ENCODE peak calls at places on chromosomes 7 and 10, in ten cellular contexts. One of them, this sample, is unnamed. For H3K4me1 and H3K27me3, the result is how much of the 10 kb centered on the place peaks cover.

GRCh38 chr10:80204801-80205477 is 398 bp downstream of the ANXA11 start:
- DNase-seq in ovary: no peak
- DNase-seq in esophagus squamous epithelium: no peak
- DNase-seq in tibial nerve: no peak
- DNase-seq in stomach: peak
- DNase-seq in uterus: peak
- DNase-seq in HCT116: no peak
- DNase-seq in adrenal gland: peak
- DNase-seq in breast epithelium: no peak
- DNase-seq in heart left ventricle: peak
- DNase-seq in this sample: no peak

GRCh38 chr10:75939541-75939940 is 508.1 kb downstream of the LRMDA start:
- DNase-seq in stomach: no peak
- DNase-seq in HCT116: no peak
- DNase-seq in ovary: no peak
- DNase-seq in tibial nerve: no peak
- DNase-seq in heart left ventricle: no peak
- DNase-seq in breast epithelium: no peak
- DNase-seq in uterus: no peak
- DNase-seq in adrenal gland: no peak
- DNase-seq in esophagus squamous epithelium: no peak
- DNase-seq in this sample: no peak

GRCh38 chr10:89201345-89202032 is 5.6 kb downstream of the CH25H start:
- DNase-seq in HCT116: no peak
- DNase-seq in uterus: no peak
- DNase-seq in breast epithelium: no peak
- DNase-seq in stomach: no peak
- DNase-seq in adrenal gland: no peak
- DNase-seq in heart left ventricle: no peak
- DNase-seq in tibial nerve: no peak
- DNase-seq in esophagus squamous epithelium: no peak
- DNase-seq in ovary: no peak
- DNase-seq in this sample: no peak

GRCh38 chr10:97350138-97350537 is 15.6 kb upstream of the FRAT2 start:
- DNase-seq in uterus: no peak
- DNase-seq in stomach: no peak
- DNase-seq in heart left ventricle: no peak
- DNase-seq in HCT116: no peak
- DNase-seq in adrenal gland: no peak
- DNase-seq in breast epithelium: no peak
- DNase-seq in esophagus squamous epithelium: no peak
- DNase-seq in ovary: no peak
- DNase-seq in tibial nerve: no peak
- DNase-seq in this sample: no peak

GRCh38 chr7:73770002-73770859 is at the start of gene CLDN3:
- DNase-seq in tibial nerve: no peak
- DNase-seq in adrenal gland: no peak
- DNase-seq in ovary: no peak
- DNase-seq in breast epithelium: peak
- DNase-seq in esophagus squamous epithelium: no peak
- DNase-seq in uterus: no peak
- DNase-seq in heart left ventricle: no peak
- DNase-seq in HCT116: peak
- DNase-seq in stomach: peak
- DNase-seq in this sample: peak

GRCh38 chr10:97888641-97889262 is 39.1 kb downstream of the GOLGA7B start:
- DNase-seq in ovary: no peak
- DNase-seq in heart left ventricle: no peak
- DNase-seq in breast epithelium: no peak
- DNase-seq in HCT116: peak
- DNase-seq in stomach: peak
- DNase-seq in uterus: no peak
- DNase-seq in adrenal gland: peak
- DNase-seq in tibial nerve: no peak
- DNase-seq in esophagus squamous epithelium: no peak
- DNase-seq in this sample: no peak

GRCh38 chr7:12862146-12862545 is 174.7 kb downstream of the ARL4A start:
- DNase-seq in breast epithelium: no peak
- DNase-seq in uterus: no peak
- DNase-seq in adrenal gland: no peak
- DNase-seq in tibial nerve: no peak
- DNase-seq in heart left ventricle: no peak
- DNase-seq in ovary: no peak
- DNase-seq in stomach: no peak
- DNase-seq in esophagus squamous epithelium: no peak
- DNase-seq in HCT116: no peak
- DNase-seq in this sample: no peak

GRCh38 chr10:14474656-14475055 is 143.9 kb upstream of the FRMD4A start:
- DNase-seq in tibial nerve: no peak
- DNase-seq in breast epithelium: no peak
- DNase-seq in adrenal gland: no peak
- DNase-seq in uterus: no peak
- DNase-seq in esophagus squamous epithelium: no peak
- DNase-seq in HCT116: no peak
- DNase-seq in ovary: no peak
- DNase-seq in stomach: no peak
- DNase-seq in heart left ventricle: peak
- DNase-seq in this sample: no peak

GRCh38 chr10:44238212-44238611 is 146.7 kb downstream of the CXCL12 start:
- DNase-seq in esophagus squamous epithelium: no peak
- DNase-seq in heart left ventricle: no peak
- DNase-seq in breast epithelium: no peak
- DNase-seq in HCT116: no peak
- DNase-seq in ovary: no peak
- DNase-seq in adrenal gland: no peak
- DNase-seq in tibial nerve: no peak
- DNase-seq in stomach: no peak
- DNase-seq in uterus: no peak
- DNase-seq in this sample: no peak

GRCh38 chr7:121330053-121330833 is 1.4 kb downstream of the WNT16 start:
- DNase-seq in heart left ventricle: no peak
- DNase-seq in esophagus squamous epithelium: no peak
- DNase-seq in adrenal gland: no peak
- DNase-seq in ovary: no peak
- DNase-seq in tibial nerve: no peak
- DNase-seq in uterus: no peak
- DNase-seq in HCT116: no peak
- DNase-seq in stomach: no peak
- DNase-seq in breast epithelium: no peak
- DNase-seq in this sample: no peak

GRCh38 chr10:104642311-104643022 is 1.4 kb downstream of the SORCS3 start:
- DNase-seq in heart left ventricle: peak
- DNase-seq in adrenal gland: peak
- DNase-seq in esophagus squamous epithelium: no peak
- DNase-seq in stomach: no peak
- DNase-seq in uterus: no peak
- DNase-seq in ovary: no peak
- DNase-seq in tibial nerve: no peak
- DNase-seq in HCT116: no peak
- DNase-seq in breast epithelium: no peak
- DNase-seq in this sample: no peak

GRCh38 chr10:97004591-97004990 is 172.5 kb downstream of the LCOR start:
- DNase-seq in esophagus squamous epithelium: no peak
- DNase-seq in breast epithelium: no peak
- DNase-seq in ovary: no peak
- DNase-seq in tibial nerve: no peak
- DNase-seq in adrenal gland: no peak
- DNase-seq in HCT116: no peak
- DNase-seq in heart left ventricle: no peak
- DNase-seq in stomach: no peak
- DNase-seq in uterus: no peak
- DNase-seq in this sample: no peak

DNA sequence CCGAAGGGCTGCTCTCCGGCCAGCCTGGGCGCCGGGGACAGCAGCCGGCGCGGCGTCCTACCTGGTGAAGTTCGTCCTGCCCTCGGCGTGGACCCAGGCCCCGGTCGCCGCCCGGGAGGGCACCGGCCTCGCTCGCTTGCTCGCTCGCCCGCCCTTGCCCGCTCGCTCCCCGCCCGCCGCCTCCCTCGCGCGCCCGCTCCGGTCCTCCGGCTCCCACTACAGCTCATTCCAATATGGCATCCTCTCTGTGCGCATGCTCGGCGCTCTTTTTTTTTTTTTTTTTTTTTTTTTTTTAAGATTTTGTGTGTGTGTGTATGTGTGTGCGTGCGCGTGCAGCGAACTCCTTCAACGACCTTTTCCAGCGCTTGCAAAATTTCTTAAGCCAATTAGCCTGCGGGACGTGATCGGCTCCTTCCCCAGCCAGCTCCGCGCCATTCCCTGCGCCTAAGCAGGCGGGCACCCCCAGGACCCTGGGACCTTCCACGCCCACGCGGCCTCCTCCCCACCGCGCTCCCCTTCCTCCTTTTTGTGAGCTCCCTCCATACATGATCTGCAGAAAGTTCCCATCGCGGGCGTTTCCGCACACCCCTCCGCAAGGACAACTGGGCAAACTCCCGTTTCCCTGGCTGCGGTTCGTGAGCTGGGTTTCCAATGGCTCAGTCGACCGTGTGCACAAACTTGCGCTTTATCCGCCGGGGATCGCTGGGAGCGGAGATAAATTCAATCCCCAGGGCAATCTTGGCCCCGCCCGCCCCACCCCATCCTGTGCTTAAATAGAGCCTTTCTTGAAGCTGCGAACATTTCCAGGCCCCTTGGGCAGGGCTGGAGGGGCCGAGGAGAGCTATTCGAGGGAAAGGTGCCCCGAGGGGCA is at the start of gene SFMBT2:
- DNase-seq in tibial nerve: no peak
- DNase-seq in esophagus squamous epithelium: no peak
- DNase-seq in heart left ventricle: peak
- DNase-seq in ovary: peak
- DNase-seq in HCT116: no peak
- DNase-seq in uterus: peak
- DNase-seq in breast epithelium: peak
- DNase-seq in stomach: peak
- DNase-seq in adrenal gland: peak
- DNase-seq in this sample: peak
- TF ChIP-seq POLR2A in tibial nerve: no peak
- TF ChIP-seq POLR2A in esophagus squamous epithelium: peak
- TF ChIP-seq POLR2A in heart left ventricle: no peak
- TF ChIP-seq POLR2A in ovary: peak
- TF ChIP-seq POLR2A in HCT116: no peak
- TF ChIP-seq POLR2A in uterus: peak
- TF ChIP-seq POLR2A in breast epithelium: no peak
- TF ChIP-seq POLR2A in stomach: no peak
- TF ChIP-seq POLR2A in adrenal gland: no peak
- TF ChIP-seq POLR2A in this sample: peak

DNA sequence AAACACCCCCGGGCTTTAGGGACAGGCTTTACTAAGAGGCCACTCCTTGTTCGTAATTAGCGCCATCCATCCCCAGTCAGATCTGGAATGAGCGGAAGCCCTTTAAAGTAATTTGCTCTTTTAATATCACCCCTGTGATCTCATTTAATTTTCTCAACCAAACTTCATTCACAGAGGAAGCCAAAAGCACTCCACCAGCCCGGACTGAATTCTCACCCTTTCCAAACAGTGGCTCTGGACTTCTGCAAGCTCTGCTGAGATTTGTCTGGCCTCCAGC is 43.1 kb downstream of the UNC5B start:
- DNase-seq in tibial nerve: no peak
- DNase-seq in HCT116: no peak
- DNase-seq in stomach: no peak
- DNase-seq in esophagus squamous epithelium: no peak
- DNase-seq in uterus: no peak
- DNase-seq in heart left ventricle: no peak
- DNase-seq in ovary: no peak
- DNase-seq in breast epithelium: no peak
- DNase-seq in adrenal gland: no peak
- DNase-seq in this sample: no peak
- H3K4me1 ChIP-seq in tibial nerve: under half
- H3K4me1 ChIP-seq in HCT116: half or more
- H3K4me1 ChIP-seq in stomach: under half
- H3K4me1 ChIP-seq in esophagus squamous epithelium: under half
- H3K4me1 ChIP-seq in uterus: under half
- H3K4me1 ChIP-seq in heart left ventricle: half or more
- H3K4me1 ChIP-seq in ovary: under half
- H3K4me1 ChIP-seq in breast epithelium: under half
- H3K4me1 ChIP-seq in adrenal gland: under half
- H3K4me1 ChIP-seq in this sample: under half

GRCh38 chr7:23472046-23472445 is 1.8 kb upstream of the IGF2BP3 start:
- DNase-seq in adrenal gland: no peak
- DNase-seq in HCT116: no peak
- DNase-seq in esophagus squamous epithelium: no peak
- DNase-seq in uterus: no peak
- DNase-seq in stomach: no peak
- DNase-seq in breast epithelium: no peak
- DNase-seq in heart left ventricle: no peak
- DNase-seq in ovary: no peak
- DNase-seq in tibial nerve: no peak
- DNase-seq in this sample: no peak

GRCh38 chr7:23472974-23473847 is 2.9 kb upstream of the IGF2BP3 start:
- DNase-seq in esophagus squamous epithelium: no peak
- DNase-seq in heart left ventricle: no peak
- DNase-seq in ovary: no peak
- DNase-seq in stomach: no peak
- DNase-seq in uterus: no peak
- DNase-seq in breast epithelium: no peak
- DNase-seq in adrenal gland: no peak
- DNase-seq in HCT116: no peak
- DNase-seq in tibial nerve: no peak
- DNase-seq in this sample: no peak

GRCh38 chr7:23473848-23474097 is 3.5 kb upstream of the IGF2BP3 start:
- DNase-seq in heart left ventricle: no peak
- DNase-seq in HCT116: no peak
- DNase-seq in esophagus squamous epithelium: no peak
- DNase-seq in tibial nerve: no peak
- DNase-seq in ovary: no peak
- DNase-seq in stomach: no peak
- DNase-seq in uterus: no peak
- DNase-seq in breast epithelium: no peak
- DNase-seq in adrenal gland: no peak
- DNase-seq in this sample: no peak

GRCh38 chr7:23471090-23471859 is 984 bp upstream of the IGF2BP3 start:
- DNase-seq in uterus: no peak
- DNase-seq in esophagus squamous epithelium: no peak
- DNase-seq in heart left ventricle: no peak
- DNase-seq in tibial nerve: no peak
- DNase-seq in adrenal gland: no peak
- DNase-seq in breast epithelium: no peak
- DNase-seq in HCT116: peak
- DNase-seq in stomach: no peak
- DNase-seq in ovary: no peak
- DNase-seq in this sample: no peak

GRCh38 chr7:23472556-23472955 is 2.3 kb upstream of the IGF2BP3 start:
- DNase-seq in ovary: no peak
- DNase-seq in esophagus squamous epithelium: no peak
- DNase-seq in heart left ventricle: no peak
- DNase-seq in stomach: no peak
- DNase-seq in tibial nerve: no peak
- DNase-seq in breast epithelium: no peak
- DNase-seq in adrenal gland: no peak
- DNase-seq in HCT116: no peak
- DNase-seq in uterus: no peak
- DNase-seq in this sample: no peak
- H3K27me3 ChIP-seq in ovary: under half
- H3K27me3 ChIP-seq in esophagus squamous epithelium: half or more
- H3K27me3 ChIP-seq in heart left ventricle: half or more
- H3K27me3 ChIP-seq in stomach: half or more
- H3K27me3 ChIP-seq in tibial nerve: half or more
- H3K27me3 ChIP-seq in breast epithelium: under half
- H3K27me3 ChIP-seq in adrenal gland: half or more
- H3K27me3 ChIP-seq in HCT116: under half
- H3K27me3 ChIP-seq in uterus: half or more
- H3K27me3 ChIP-seq in this sample: half or more

GRCh38 chr7:157822688-157823031 is 485.9 kb downstream of the DNAJB6 start:
- DNase-seq in breast epithelium: no peak
- DNase-seq in HCT116: no peak
- DNase-seq in uterus: no peak
- DNase-seq in tibial nerve: no peak
- DNase-seq in stomach: no peak
- DNase-seq in heart left ventricle: no peak
- DNase-seq in esophagus squamous epithelium: no peak
- DNase-seq in adrenal gland: no peak
- DNase-seq in ovary: no peak
- DNase-seq in this sample: no peak
- TF ChIP-seq POLR2A in breast epithelium: no peak
- TF ChIP-seq POLR2A in HCT116: no peak
- TF ChIP-seq POLR2A in uterus: no peak
- TF ChIP-seq POLR2A in tibial nerve: no peak
- TF ChIP-seq POLR2A in stomach: no peak
- TF ChIP-seq POLR2A in heart left ventricle: no peak
- TF ChIP-seq POLR2A in esophagus squamous epithelium: no peak
- TF ChIP-seq POLR2A in adrenal gland: no peak
- TF ChIP-seq POLR2A in ovary: no peak
- TF ChIP-seq POLR2A in this sample: no peak

This sample was measured in right lobe of liver.